ENCODE peak calls at places on chromosomes 1 and 21, in five cellular contexts. N is IMR-90, X is A549, Q is NB4, W is suprapubic skin. K is an unnamed sample.

GRCh38 chr1:8431028-8431427 is 113.1 kb downstream of the SLC45A1 start:
- DNase-seq in N (no peak), X (no peak), Q (peak; percentile 43), W (no peak), K (no peak)

GRCh38 chr21:28675265-28676041 is 317.2 kb downstream of the LTN1 start:
- DNase-seq in N (no peak), X (no peak), Q (no peak), W (no peak), K (no peak)

GRCh38 chr21:20451051-20451450 is 547.2 kb upstream of the NCAM2 start:
- DNase-seq in N (no peak), X (no peak), Q (no peak), W (no peak), K (no peak)

GRCh38 chr1:216932424-216932823 is 209.2 kb upstream of the ESRRG start:
- DNase-seq in N (no peak), X (no peak), Q (no peak), W (no peak), K (no peak)

GRCh38 chr1:57252597-57253306 is 171.1 kb downstream of the DAB1 start:
- DNase-seq in N (no peak), X (no peak), Q (no peak), W (no peak), K (no peak)

GRCh38 chr1:41898191-41898713 is 20.5 kb downstream of the HIVEP3 start:
- DNase-seq in N (peak; percentile 62), X (no peak), Q (peak; percentile 18), W (no peak), K (no peak)

GRCh38 chr1:195082183-195082582 is 1526.1 kb downstream of the KCNT2 start:
- DNase-seq in N (peak; percentile 20), X (no peak), Q (no peak), W (no peak), K (no peak)

GRCh38 chr1:237470712-237471310 is 419.9 kb downstream of the ZP4 start:
- DNase-seq in N (no peak), X (no peak), Q (peak; percentile 95), W (no peak), K (peak; percentile 90)

GRCh38 chr1:5125208-5125607 is 470.8 kb downstream of the AJAP1 start:
- DNase-seq in N (no peak), X (no peak), Q (no peak), W (no peak), K (no peak)

GRCh38 chr1:151165281-151165737 is 393 bp downstream of the LYSMD1 start:
- DNase-seq in N (peak; percentile 49), X (peak; percentile 44), Q (peak; percentile 58), W (peak; percentile 82), K (peak; percentile 39)

GRCh38 chr1:5647226-5647625 is 345.0 kb downstream of the NPHP4 start:
- DNase-seq in N (no peak), X (no peak), Q (no peak), W (no peak), K (no peak)

GRCh38 chr1:18429654-18430053 is 51.1 kb upstream of the KLHDC7A start:
- DNase-seq in N (no peak), X (no peak), Q (no peak), W (no peak), K (no peak)

GRCh38 chr1:110161822-110162221 is 11.5 kb downstream of the SLC6A17 start:
- DNase-seq in N (no peak), X (no peak), Q (no peak), W (no peak), K (no peak)

GRCh38 chr1:113142791-113143190 is 69.8 kb downstream of the LRIG2 start:
- DNase-seq in N (no peak), X (no peak), Q (no peak), W (no peak), K (no peak)

GRCh38 chr1:100622037-100622436 is 84.1 kb downstream of the GPR88 start:
- DNase-seq in N (peak; percentile 99), X (peak; percentile 38), Q (peak; percentile 37), W (no peak), K (peak; percentile 7)

GRCh38 chr1:43545686-43546387 is 15.2 kb downstream of the PTPRF start:
- DNase-seq in N (no peak), X (peak; percentile 59), Q (peak; percentile 25), W (peak; percentile 81), K (peak; percentile 99)

GRCh38 chr1:74506311-74506710 is 6.1 kb downstream of the LRRC53 start:
- DNase-seq in N (no peak), X (no peak), Q (no peak), W (no peak), K (no peak)

GRCh38 chr1:26829214-26829911 is 2.9 kb downstream of the ZDHHC18 start:
- DNase-seq in N (no peak), X (no peak), Q (no peak), W (no peak), K (no peak)

GRCh38 chr1:110719908-110720307 is 45.2 kb upstream of the KCNA3 start:
- DNase-seq in N (no peak), X (no peak), Q (no peak), W (no peak), K (no peak)

GRCh38 chr1:241627453-241628329 is 12.5 kb downstream of the CHML start:
- DNase-seq in N (peak; percentile 86), X (peak; percentile 60), Q (peak; percentile 72), W (no peak), K (peak; percentile 20)

GRCh38 chr1:67685558-67686271 is 714 bp downstream of the GADD45A start:
- DNase-seq in N (no peak), X (no peak), Q (peak; percentile 70), W (peak; percentile 80), K (peak; percentile 59)

GRCh38 chr1:48093696-48094518 is 96.7 kb upstream of the TRABD2B start:
- DNase-seq in N (peak; percentile 18), X (peak; percentile 76), Q (peak; percentile 43), W (peak; percentile 79), K (peak; percentile 90)

GRCh38 chr1:180912801-180913616 is at the start of gene KIAA1614:
- DNase-seq in N (peak; percentile 39), X (no peak), Q (peak; percentile 30), W (peak; percentile 67), K (no peak)

GRCh38 chr1:16956775-16957174 is 23.6 kb downstream of the MFAP2 start:
- DNase-seq in N (no peak), X (no peak), Q (no peak), W (no peak), K (no peak)

GRCh38 chr1:161733526-161733925 is 12.2 kb downstream of the FCRLB start:
- DNase-seq in N (peak; percentile 93), X (no peak), Q (peak; percentile 87), W (no peak), K (no peak)

GRCh38 chr1:149936076-149936991 is at the start of gene MTMR11:
- DNase-seq in N (peak; percentile 34), X (peak; percentile 66), Q (no peak), W (no peak), K (peak; percentile 62)

GRCh38 chr1:36161656-36162531 is 5.9 kb downstream of the MAP7D1 start:
- DNase-seq in N (no peak), X (no peak), Q (peak; percentile 80), W (no peak), K (peak; percentile 69)

GRCh38 chr1:30285461-30286050 is 437.8 kb downstream of the MATN1 start:
- DNase-seq in N (no peak), X (no peak), Q (no peak), W (no peak), K (no peak)

GRCh38 chr1:163570061-163570460 is 248.3 kb downstream of the NUF2 start:
- DNase-seq in N (no peak), X (no peak), Q (no peak), W (no peak), K (no peak)

GRCh38 chr1:247111636-247112478 is 7.7 kb upstream of the ZNF669 start:
- DNase-seq in N (peak; percentile 47), X (peak; percentile 27), Q (peak; percentile 43), W (peak; percentile 78), K (peak; percentile 73)
- TF ChIP-seq POLR2A in N (no peak), X (peak; percentile 5), Q (no peak), W (peak; percentile 52), K (peak; percentile 56)

GRCh38 chr1:169696273-169697100 is 14.9 kb downstream of the SELL start:
- DNase-seq in N (no peak), X (no peak), Q (peak; percentile 21), W (no peak), K (no peak)

GRCh38 chr1:169694304-169694703 is 17.1 kb downstream of the SELL start:
- DNase-seq in N (no peak), X (no peak), Q (no peak), W (no peak), K (no peak)

GRCh38 chr1:169698976-169699375 is 12.4 kb downstream of the SELL start:
- DNase-seq in N (no peak), X (no peak), Q (peak; percentile 8), W (no peak), K (no peak)

GRCh38 chr1:169699769-169700168 is 11.7 kb downstream of the SELL start:
- DNase-seq in N (no peak), X (no peak), Q (no peak), W (no peak), K (no peak)

DNA sequence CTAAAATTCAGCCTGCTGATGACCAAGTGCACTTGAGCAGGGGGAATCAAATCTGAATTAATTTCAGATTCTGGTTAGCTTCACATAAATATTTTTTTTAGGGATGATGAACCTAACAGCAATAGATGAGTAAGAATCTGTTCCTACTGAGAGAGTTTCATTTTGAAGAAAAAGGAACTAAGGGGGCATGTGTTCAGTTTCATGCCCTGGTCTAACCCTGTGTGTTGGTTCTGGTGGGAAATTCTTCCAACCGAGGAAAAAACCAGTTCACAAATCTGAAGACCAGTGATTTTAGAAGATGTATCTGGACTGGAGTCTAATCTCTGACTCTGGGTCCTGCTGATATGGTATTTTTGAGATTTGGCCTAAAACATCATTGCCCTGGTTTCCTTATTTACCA is 13.7 kb downstream of the SELL start:
- DNase-seq in N (no peak), X (no peak), Q (no peak), W (no peak), K (no peak)
- H3K4me3 ChIP-seq in N (no peak overlapping the region), X (no peak overlapping the region), Q (no peak overlapping the region), W (no peak overlapping the region), K (no peak overlapping the region)

GRCh38 chr21:46371204-46372013 is 47.5 kb downstream of the PCNT start:
- DNase-seq in N (no peak), X (no peak), Q (no peak), W (no peak), K (no peak)

GRCh38 chr21:46368533-46369285 is 44.8 kb downstream of the PCNT start:
- DNase-seq in N (no peak), X (no peak), Q (no peak), W (no peak), K (no peak)

GRCh38 chr21:46369520-46370235 is 45.7 kb downstream of the PCNT start:
- DNase-seq in N (no peak), X (no peak), Q (no peak), W (no peak), K (no peak)

GRCh38 chr21:46374761-46375389 is 50.9 kb downstream of the PCNT start:
- DNase-seq in N (no peak), X (no peak), Q (no peak), W (no peak), K (no peak)

GRCh38 chr21:46372014-46372485 is 48.1 kb downstream of the PCNT start:
- DNase-seq in N (no peak), X (no peak), Q (no peak), W (no peak), K (no peak)
- TF ChIP-seq POLR2A in N (no peak), X (no peak), Q (no peak), W (no peak), K (no peak)

DNA sequence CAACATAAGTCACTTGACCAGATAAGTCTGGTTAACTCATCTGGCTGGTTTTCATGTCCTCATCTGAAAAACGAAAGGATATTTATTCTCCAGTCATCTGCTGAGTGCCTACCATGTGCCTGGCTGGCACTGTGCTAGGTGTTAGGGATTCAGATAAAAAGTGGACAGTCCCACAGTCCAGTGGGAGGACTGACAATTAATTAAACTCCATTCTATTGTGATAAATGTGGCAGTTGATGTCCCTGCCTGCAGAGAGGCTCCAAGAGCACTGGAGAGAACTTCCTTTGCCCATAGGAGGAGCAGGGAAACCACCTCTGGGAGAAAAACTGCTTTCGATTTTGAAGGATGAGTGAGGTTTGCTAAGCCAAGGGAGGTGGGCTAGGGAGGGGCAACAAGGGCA is 5.4 kb downstream of the NUAK2 start:
- DNase-seq in N (no peak), X (no peak), Q (no peak), W (no peak), K (no peak)
- H3K4me3 ChIP-seq in N (no peak overlapping the region), X (peak overlapping the region; percentile 95), Q (no peak overlapping the region), W (no peak overlapping the region), K (no peak overlapping the region)

K was measured in body of pancreas.